ENCODE peak calls at places on chromosome 9, in eight cellular contexts. One of them, this sample, is unnamed.

GRCh38 chr9:97984188-97985057 is 1.3 kb downstream of the ANP32B start:
- DNase-seq in AG09309: peak
- DNase-seq in cortex of kidney: peak
- DNase-seq in HFFc6: peak
- DNase-seq in activated CD8-positive, alpha-beta memory T cell treated with anti-CD3 and anti-CD28 coated beads, Interleukin-2, amount 10 ng/mL, durations not matched to agents 7 days and 5 days: peak
- DNase-seq in ovary: peak
- DNase-seq in astrocyte of the cerebellum: peak
- DNase-seq in NCI-H1417: peak
- DNase-seq in this sample: peak

GRCh38 chr9:98333703-98334582 is 78.5 kb upstream of the TBC1D2 start:
- DNase-seq in AG09309: no peak
- DNase-seq in cortex of kidney: no peak
- DNase-seq in HFFc6: peak
- DNase-seq in activated CD8-positive, alpha-beta memory T cell treated with anti-CD3 and anti-CD28 coated beads, Interleukin-2, amount 10 ng/mL, durations not matched to agents 7 days and 5 days: peak
- DNase-seq in ovary: no peak
- DNase-seq in astrocyte of the cerebellum: peak
- DNase-seq in NCI-H1417: no peak
- DNase-seq in this sample: no peak

GRCh38 chr9:137960496-137960895 is 82.9 kb downstream of the CACNA1B start:
- DNase-seq in AG09309: no peak
- DNase-seq in cortex of kidney: no peak
- DNase-seq in HFFc6: no peak
- DNase-seq in activated CD8-positive, alpha-beta memory T cell treated with anti-CD3 and anti-CD28 coated beads, Interleukin-2, amount 10 ng/mL, durations not matched to agents 7 days and 5 days: no peak
- DNase-seq in ovary: no peak
- DNase-seq in astrocyte of the cerebellum: no peak
- DNase-seq in NCI-H1417: no peak
- DNase-seq in this sample: no peak

GRCh38 chr9:70061776-70062175 is 18.1 kb downstream of the MAMDC2 start:
- DNase-seq in AG09309: no peak
- DNase-seq in cortex of kidney: no peak
- DNase-seq in HFFc6: no peak
- DNase-seq in activated CD8-positive, alpha-beta memory T cell treated with anti-CD3 and anti-CD28 coated beads, Interleukin-2, amount 10 ng/mL, durations not matched to agents 7 days and 5 days: no peak
- DNase-seq in ovary: no peak
- DNase-seq in astrocyte of the cerebellum: no peak
- DNase-seq in NCI-H1417: no peak
- DNase-seq in this sample: no peak

GRCh38 chr9:95736370-95736769 is 139.1 kb upstream of the ERCC6L2 start:
- DNase-seq in AG09309: no peak
- DNase-seq in cortex of kidney: no peak
- DNase-seq in HFFc6: no peak
- DNase-seq in activated CD8-positive, alpha-beta memory T cell treated with anti-CD3 and anti-CD28 coated beads, Interleukin-2, amount 10 ng/mL, durations not matched to agents 7 days and 5 days: no peak
- DNase-seq in ovary: no peak
- DNase-seq in astrocyte of the cerebellum: no peak
- DNase-seq in NCI-H1417: no peak
- DNase-seq in this sample: no peak

GRCh38 chr9:124457079-124457886 is 7.0 kb downstream of the ADGRD2 start:
- DNase-seq in AG09309: no peak
- DNase-seq in cortex of kidney: no peak
- DNase-seq in HFFc6: no peak
- DNase-seq in activated CD8-positive, alpha-beta memory T cell treated with anti-CD3 and anti-CD28 coated beads, Interleukin-2, amount 10 ng/mL, durations not matched to agents 7 days and 5 days: no peak
- DNase-seq in ovary: no peak
- DNase-seq in astrocyte of the cerebellum: no peak
- DNase-seq in NCI-H1417: no peak
- DNase-seq in this sample: no peak

GRCh38 chr9:110343537-110343936 is 5.9 kb upstream of the TXNDC8 start:
- DNase-seq in AG09309: no peak
- DNase-seq in cortex of kidney: no peak
- DNase-seq in HFFc6: no peak
- DNase-seq in activated CD8-positive, alpha-beta memory T cell treated with anti-CD3 and anti-CD28 coated beads, Interleukin-2, amount 10 ng/mL, durations not matched to agents 7 days and 5 days: no peak
- DNase-seq in ovary: no peak
- DNase-seq in astrocyte of the cerebellum: no peak
- DNase-seq in NCI-H1417: no peak
- DNase-seq in this sample: no peak

GRCh38 chr9:79325501-79325900 is 246.3 kb upstream of the TLE4 start:
- DNase-seq in AG09309: no peak
- DNase-seq in cortex of kidney: no peak
- DNase-seq in HFFc6: peak
- DNase-seq in activated CD8-positive, alpha-beta memory T cell treated with anti-CD3 and anti-CD28 coated beads, Interleukin-2, amount 10 ng/mL, durations not matched to agents 7 days and 5 days: no peak
- DNase-seq in ovary: no peak
- DNase-seq in astrocyte of the cerebellum: peak
- DNase-seq in NCI-H1417: no peak
- DNase-seq in this sample: no peak

GRCh38 chr9:136625101-136626065 is 37.3 kb upstream of the EGFL7 start:
- DNase-seq in AG09309: no peak
- DNase-seq in cortex of kidney: no peak
- DNase-seq in HFFc6: peak
- DNase-seq in activated CD8-positive, alpha-beta memory T cell treated with anti-CD3 and anti-CD28 coated beads, Interleukin-2, amount 10 ng/mL, durations not matched to agents 7 days and 5 days: no peak
- DNase-seq in ovary: peak
- DNase-seq in astrocyte of the cerebellum: no peak
- DNase-seq in NCI-H1417: no peak
- DNase-seq in this sample: no peak

GRCh38 chr9:124355032-124355940 is 60.0 kb downstream of the PSMB7 start:
- DNase-seq in AG09309: no peak
- DNase-seq in cortex of kidney: no peak
- DNase-seq in HFFc6: no peak
- DNase-seq in activated CD8-positive, alpha-beta memory T cell treated with anti-CD3 and anti-CD28 coated beads, Interleukin-2, amount 10 ng/mL, durations not matched to agents 7 days and 5 days: no peak
- DNase-seq in ovary: no peak
- DNase-seq in astrocyte of the cerebellum: no peak
- DNase-seq in NCI-H1417: no peak
- DNase-seq in this sample: no peak

GRCh38 chr9:92965759-92966517 is 18.6 kb downstream of the FGD3 start:
- DNase-seq in AG09309: no peak
- DNase-seq in cortex of kidney: no peak
- DNase-seq in HFFc6: no peak
- DNase-seq in activated CD8-positive, alpha-beta memory T cell treated with anti-CD3 and anti-CD28 coated beads, Interleukin-2, amount 10 ng/mL, durations not matched to agents 7 days and 5 days: peak
- DNase-seq in ovary: no peak
- DNase-seq in astrocyte of the cerebellum: no peak
- DNase-seq in NCI-H1417: no peak
- DNase-seq in this sample: no peak

GRCh38 chr9:3708751-3709150 is 182.9 kb upstream of the RFX3 start:
- DNase-seq in AG09309: no peak
- DNase-seq in cortex of kidney: no peak
- DNase-seq in HFFc6: no peak
- DNase-seq in activated CD8-positive, alpha-beta memory T cell treated with anti-CD3 and anti-CD28 coated beads, Interleukin-2, amount 10 ng/mL, durations not matched to agents 7 days and 5 days: no peak
- DNase-seq in ovary: no peak
- DNase-seq in astrocyte of the cerebellum: peak
- DNase-seq in NCI-H1417: peak
- DNase-seq in this sample: no peak

GRCh38 chr9:85863875-85864274 is 77.1 kb upstream of the NAA35 start:
- DNase-seq in AG09309: no peak
- DNase-seq in cortex of kidney: no peak
- DNase-seq in HFFc6: no peak
- DNase-seq in activated CD8-positive, alpha-beta memory T cell treated with anti-CD3 and anti-CD28 coated beads, Interleukin-2, amount 10 ng/mL, durations not matched to agents 7 days and 5 days: no peak
- DNase-seq in ovary: no peak
- DNase-seq in astrocyte of the cerebellum: no peak
- DNase-seq in NCI-H1417: no peak
- DNase-seq in this sample: no peak

GRCh38 chr9:133735894-133736293 is 2.3 kb downstream of the SARDH start:
- DNase-seq in AG09309: no peak
- DNase-seq in cortex of kidney: no peak
- DNase-seq in HFFc6: no peak
- DNase-seq in activated CD8-positive, alpha-beta memory T cell treated with anti-CD3 and anti-CD28 coated beads, Interleukin-2, amount 10 ng/mL, durations not matched to agents 7 days and 5 days: no peak
- DNase-seq in ovary: no peak
- DNase-seq in astrocyte of the cerebellum: no peak
- DNase-seq in NCI-H1417: no peak
- DNase-seq in this sample: no peak

GRCh38 chr9:22158275-22158674 is 149.2 kb upstream of the CDKN2B start:
- DNase-seq in AG09309: no peak
- DNase-seq in cortex of kidney: no peak
- DNase-seq in HFFc6: no peak
- DNase-seq in activated CD8-positive, alpha-beta memory T cell treated with anti-CD3 and anti-CD28 coated beads, Interleukin-2, amount 10 ng/mL, durations not matched to agents 7 days and 5 days: no peak
- DNase-seq in ovary: no peak
- DNase-seq in astrocyte of the cerebellum: no peak
- DNase-seq in NCI-H1417: no peak
- DNase-seq in this sample: no peak

GRCh38 chr9:129610473-129611301 is 10.2 kb downstream of the C9orf50 start:
- DNase-seq in AG09309: no peak
- DNase-seq in cortex of kidney: no peak
- DNase-seq in HFFc6: peak
- DNase-seq in activated CD8-positive, alpha-beta memory T cell treated with anti-CD3 and anti-CD28 coated beads, Interleukin-2, amount 10 ng/mL, durations not matched to agents 7 days and 5 days: peak
- DNase-seq in ovary: peak
- DNase-seq in astrocyte of the cerebellum: no peak
- DNase-seq in NCI-H1417: peak
- DNase-seq in this sample: peak

GRCh38 chr9:97307500-97308163 is at the start of gene CCDC180:
- DNase-seq in AG09309: no peak
- DNase-seq in cortex of kidney: no peak
- DNase-seq in HFFc6: peak
- DNase-seq in activated CD8-positive, alpha-beta memory T cell treated with anti-CD3 and anti-CD28 coated beads, Interleukin-2, amount 10 ng/mL, durations not matched to agents 7 days and 5 days: no peak
- DNase-seq in ovary: no peak
- DNase-seq in astrocyte of the cerebellum: no peak
- DNase-seq in NCI-H1417: no peak
- DNase-seq in this sample: no peak

GRCh38 chr9:115283395-115283794 is 165.4 kb upstream of the TNC start:
- DNase-seq in AG09309: no peak
- DNase-seq in cortex of kidney: no peak
- DNase-seq in HFFc6: no peak
- DNase-seq in activated CD8-positive, alpha-beta memory T cell treated with anti-CD3 and anti-CD28 coated beads, Interleukin-2, amount 10 ng/mL, durations not matched to agents 7 days and 5 days: no peak
- DNase-seq in ovary: no peak
- DNase-seq in astrocyte of the cerebellum: no peak
- DNase-seq in NCI-H1417: no peak
- DNase-seq in this sample: no peak

GRCh38 chr9:95407524-95407923 is 90.0 kb upstream of the FANCC start:
- DNase-seq in AG09309: no peak
- DNase-seq in cortex of kidney: no peak
- DNase-seq in HFFc6: no peak
- DNase-seq in activated CD8-positive, alpha-beta memory T cell treated with anti-CD3 and anti-CD28 coated beads, Interleukin-2, amount 10 ng/mL, durations not matched to agents 7 days and 5 days: no peak
- DNase-seq in ovary: no peak
- DNase-seq in astrocyte of the cerebellum: no peak
- DNase-seq in NCI-H1417: no peak
- DNase-seq in this sample: no peak

GRCh38 chr9:129860653-129861446 is 25.6 kb downstream of the USP20 start:
- DNase-seq in AG09309: no peak
- DNase-seq in cortex of kidney: no peak
- DNase-seq in HFFc6: no peak
- DNase-seq in activated CD8-positive, alpha-beta memory T cell treated with anti-CD3 and anti-CD28 coated beads, Interleukin-2, amount 10 ng/mL, durations not matched to agents 7 days and 5 days: peak
- DNase-seq in ovary: no peak
- DNase-seq in astrocyte of the cerebellum: no peak
- DNase-seq in NCI-H1417: no peak
- DNase-seq in this sample: no peak

GRCh38 chr9:87099383-87099782 is 152.1 kb upstream of the GAS1 start:
- DNase-seq in AG09309: no peak
- DNase-seq in cortex of kidney: no peak
- DNase-seq in HFFc6: no peak
- DNase-seq in activated CD8-positive, alpha-beta memory T cell treated with anti-CD3 and anti-CD28 coated beads, Interleukin-2, amount 10 ng/mL, durations not matched to agents 7 days and 5 days: no peak
- DNase-seq in ovary: no peak
- DNase-seq in astrocyte of the cerebellum: no peak
- DNase-seq in NCI-H1417: no peak
- DNase-seq in this sample: no peak

GRCh38 chr9:82021198-82021597 is 32.6 kb downstream of the SPATA31D1 start:
- DNase-seq in AG09309: peak
- DNase-seq in cortex of kidney: no peak
- DNase-seq in HFFc6: peak
- DNase-seq in activated CD8-positive, alpha-beta memory T cell treated with anti-CD3 and anti-CD28 coated beads, Interleukin-2, amount 10 ng/mL, durations not matched to agents 7 days and 5 days: no peak
- DNase-seq in ovary: no peak
- DNase-seq in astrocyte of the cerebellum: peak
- DNase-seq in NCI-H1417: no peak
- DNase-seq in this sample: no peak

GRCh38 chr9:128249914-128250838 is 25.6 kb downstream of the GOLGA2 start:
- DNase-seq in AG09309: no peak
- DNase-seq in cortex of kidney: no peak
- DNase-seq in HFFc6: peak
- DNase-seq in activated CD8-positive, alpha-beta memory T cell treated with anti-CD3 and anti-CD28 coated beads, Interleukin-2, amount 10 ng/mL, durations not matched to agents 7 days and 5 days: peak
- DNase-seq in ovary: peak
- DNase-seq in astrocyte of the cerebellum: peak
- DNase-seq in NCI-H1417: peak
- DNase-seq in this sample: peak

GRCh38 chr9:78982849-78983248 is 588.9 kb upstream of the TLE4 start:
- DNase-seq in AG09309: no peak
- DNase-seq in cortex of kidney: no peak
- DNase-seq in HFFc6: peak
- DNase-seq in activated CD8-positive, alpha-beta memory T cell treated with anti-CD3 and anti-CD28 coated beads, Interleukin-2, amount 10 ng/mL, durations not matched to agents 7 days and 5 days: no peak
- DNase-seq in ovary: no peak
- DNase-seq in astrocyte of the cerebellum: peak
- DNase-seq in NCI-H1417: no peak
- DNase-seq in this sample: no peak

GRCh38 chr9:36625006-36625600 is 52.4 kb downstream of the MELK start:
- DNase-seq in AG09309: peak
- DNase-seq in cortex of kidney: no peak
- DNase-seq in HFFc6: peak
- DNase-seq in activated CD8-positive, alpha-beta memory T cell treated with anti-CD3 and anti-CD28 coated beads, Interleukin-2, amount 10 ng/mL, durations not matched to agents 7 days and 5 days: no peak
- DNase-seq in ovary: peak
- DNase-seq in astrocyte of the cerebellum: peak
- DNase-seq in NCI-H1417: no peak
- DNase-seq in this sample: no peak

This sample was measured in central memory CD8-positive, alpha-beta T cell.